ENCODE peak calls at places on chromosomes 5 and 9, in seven cellular contexts. I, T, X, Q, P, J and R are unnamed samples.

GRCh38 chr5:1511651-1512540 is 11.9 kb downstream of the LPCAT1 start:
- DNase-seq in J (peak), X (peak), Q (peak), I (no peak), T (no peak), P (no peak), R (peak)

GRCh38 chr9:14283276-14283675 is 30.7 kb downstream of the NFIB start:
- DNase-seq in I (no peak), X (no peak), T (no peak), J (no peak), P (peak), Q (no peak), R (no peak)

GRCh38 chr5:10288600-10289213 is 19.0 kb downstream of the CMBL start:
- DNase-seq in J (peak), X (no peak), P (peak), T (no peak), I (peak), Q (peak), R (peak)

GRCh38 chr5:123681061-123681460 is 169.1 kb downstream of the CSNK1G3 start:
- DNase-seq in T (no peak), I (no peak), P (no peak), X (no peak), Q (no peak), J (no peak), R (no peak)

GRCh38 chr5:179354305-179354882 is 9.1 kb upstream of the ADAMTS2 start:
- DNase-seq in I (no peak), Q (no peak), J (no peak), P (peak), X (no peak), T (no peak), R (no peak)

GRCh38 chr9:36566813-36567217 is 5.9 kb upstream of the MELK start:
- DNase-seq in Q (no peak), I (no peak), P (no peak), X (peak), J (no peak), T (no peak), R (no peak)

GRCh38 chr5:569358-569867 is 42.7 kb upstream of the CEP72 start:
- DNase-seq in Q (no peak), I (no peak), X (no peak), T (no peak), J (no peak), P (no peak), R (no peak)

GRCh38 chr5:42502613-42503470 is 79.6 kb downstream of the GHR start:
- DNase-seq in Q (no peak), P (no peak), X (no peak), T (no peak), J (no peak), I (no peak), R (no peak)

GRCh38 chr5:121199238-121199999 is 652.3 kb upstream of the FTMT start:
- DNase-seq in I (no peak), X (peak), J (no peak), P (no peak), Q (no peak), T (no peak), R (no peak)

GRCh38 chr5:39209924-39210323 is 9.4 kb downstream of the FYB1 start:
- DNase-seq in T (peak), J (no peak), Q (peak), I (peak), X (no peak), P (no peak), R (no peak)

GRCh38 chr9:74683322-74683721 is 186.2 kb downstream of the RORB start:
- DNase-seq in I (no peak), Q (no peak), X (no peak), T (no peak), J (no peak), P (no peak), R (no peak)

GRCh38 chr9:95330720-95331404 is 13.4 kb upstream of the FANCC start:
- DNase-seq in T (no peak), P (no peak), I (no peak), J (no peak), Q (no peak), X (no peak), R (no peak)

GRCh38 chr9:38263534-38263933 is 129.0 kb upstream of the ALDH1B1 start:
- DNase-seq in P (no peak), X (peak), Q (no peak), I (no peak), T (no peak), J (no peak), R (no peak)

GRCh38 chr9:115758441-115758840 is 395.1 kb upstream of the PAPPA start:
- DNase-seq in J (no peak), P (no peak), Q (no peak), X (no peak), I (no peak), T (no peak), R (no peak)

GRCh38 chr5:25028994-25029393 is 384.2 kb upstream of the CDH10 start:
- DNase-seq in X (no peak), I (no peak), Q (no peak), P (no peak), J (no peak), T (no peak), R (no peak)

GRCh38 chr9:83964973-83965349 is 15.1 kb downstream of the HNRNPK start:
- DNase-seq in Q (no peak), X (peak), J (no peak), P (no peak), T (no peak), I (no peak), R (no peak)

GRCh38 chr9:99345936-99346335 is 123.9 kb downstream of the SEC61B start:
- DNase-seq in Q (no peak), J (no peak), T (no peak), X (peak), I (no peak), P (no peak), R (no peak)